ENCODE peak calls at places on chromosomes 16 and 17, in eight cellular contexts. One of them, this sample, is unnamed.

GRCh38 chr16:25372716-25373115 is 115.1 kb upstream of the ZKSCAN2 start:
- DNase-seq in effector memory CD8-positive, alpha-beta T cell: no peak
- DNase-seq in IMR-90: no peak
- DNase-seq in tibial artery: no peak
- DNase-seq in stimulated activated CD4-positive, alpha-beta T cell treated with anti-CD3 and anti-CD28 coated beads, TNF-alpha, amount 100 ng/mL, for 1 hour: no peak
- DNase-seq in AG08395: no peak
- DNase-seq in GM04504: no peak
- DNase-seq in Peyer's patch: no peak
- DNase-seq in this sample: no peak

GRCh38 chr17:40113961-40114272 is 7.9 kb upstream of the MSL1 start:
- DNase-seq in tibial artery: no peak
- DNase-seq in Peyer's patch: no peak
- DNase-seq in stimulated activated CD4-positive, alpha-beta T cell treated with anti-CD3 and anti-CD28 coated beads, TNF-alpha, amount 100 ng/mL, for 1 hour: no peak
- DNase-seq in AG08395: no peak
- DNase-seq in IMR-90: peak; percentile 56
- DNase-seq in effector memory CD8-positive, alpha-beta T cell: no peak
- DNase-seq in GM04504: no peak
- DNase-seq in this sample: peak; percentile 59

GRCh38 chr17:40190197-40191021 is 13.1 kb downstream of the RAPGEFL1 start:
- DNase-seq in effector memory CD8-positive, alpha-beta T cell: no peak
- DNase-seq in IMR-90: no peak
- DNase-seq in stimulated activated CD4-positive, alpha-beta T cell treated with anti-CD3 and anti-CD28 coated beads, TNF-alpha, amount 100 ng/mL, for 1 hour: no peak
- DNase-seq in tibial artery: no peak
- DNase-seq in GM04504: no peak
- DNase-seq in Peyer's patch: no peak
- DNase-seq in AG08395: no peak
- DNase-seq in this sample: no peak

GRCh38 chr16:10957771-10958486 is 13.6 kb downstream of the CLEC16A start:
- DNase-seq in effector memory CD8-positive, alpha-beta T cell: no peak
- DNase-seq in GM04504: no peak
- DNase-seq in stimulated activated CD4-positive, alpha-beta T cell treated with anti-CD3 and anti-CD28 coated beads, TNF-alpha, amount 100 ng/mL, for 1 hour: no peak
- DNase-seq in Peyer's patch: no peak
- DNase-seq in tibial artery: no peak
- DNase-seq in AG08395: no peak
- DNase-seq in IMR-90: peak; percentile 59
- DNase-seq in this sample: peak; percentile 44

GRCh38 chr16:16071631-16072244 is 122.3 kb downstream of the ABCC1 start:
- DNase-seq in IMR-90: peak; percentile 78
- DNase-seq in Peyer's patch: no peak
- DNase-seq in stimulated activated CD4-positive, alpha-beta T cell treated with anti-CD3 and anti-CD28 coated beads, TNF-alpha, amount 100 ng/mL, for 1 hour: no peak
- DNase-seq in AG08395: no peak
- DNase-seq in tibial artery: no peak
- DNase-seq in effector memory CD8-positive, alpha-beta T cell: no peak
- DNase-seq in GM04504: no peak
- DNase-seq in this sample: no peak

GRCh38 chr17:67636841-67637240 is 80.9 kb upstream of the NOL11 start:
- DNase-seq in tibial artery: no peak
- DNase-seq in effector memory CD8-positive, alpha-beta T cell: no peak
- DNase-seq in AG08395: peak; percentile 26
- DNase-seq in Peyer's patch: no peak
- DNase-seq in IMR-90: peak; percentile 64
- DNase-seq in stimulated activated CD4-positive, alpha-beta T cell treated with anti-CD3 and anti-CD28 coated beads, TNF-alpha, amount 100 ng/mL, for 1 hour: no peak
- DNase-seq in GM04504: no peak
- DNase-seq in this sample: peak; percentile 3

GRCh38 chr17:29241015-29241963 is 5.4 kb upstream of the CRYBA1 start:
- DNase-seq in GM04504: peak; percentile 91
- DNase-seq in stimulated activated CD4-positive, alpha-beta T cell treated with anti-CD3 and anti-CD28 coated beads, TNF-alpha, amount 100 ng/mL, for 1 hour: no peak
- DNase-seq in Peyer's patch: no peak
- DNase-seq in AG08395: peak; percentile 94
- DNase-seq in effector memory CD8-positive, alpha-beta T cell: no peak
- DNase-seq in IMR-90: peak; percentile 98
- DNase-seq in tibial artery: peak; percentile 85
- DNase-seq in this sample: peak; percentile 98

GRCh38 chr16:11315499-11315898 is 29.8 kb upstream of the RMI2 start:
- DNase-seq in stimulated activated CD4-positive, alpha-beta T cell treated with anti-CD3 and anti-CD28 coated beads, TNF-alpha, amount 100 ng/mL, for 1 hour: no peak
- DNase-seq in GM04504: no peak
- DNase-seq in IMR-90: peak; percentile 68
- DNase-seq in AG08395: no peak
- DNase-seq in effector memory CD8-positive, alpha-beta T cell: no peak
- DNase-seq in Peyer's patch: no peak
- DNase-seq in tibial artery: no peak
- DNase-seq in this sample: peak; percentile 28

GRCh38 chr17:9598661-9599060 is 22.2 kb downstream of the CFAP52 start:
- DNase-seq in AG08395: no peak
- DNase-seq in GM04504: no peak
- DNase-seq in stimulated activated CD4-positive, alpha-beta T cell treated with anti-CD3 and anti-CD28 coated beads, TNF-alpha, amount 100 ng/mL, for 1 hour: no peak
- DNase-seq in effector memory CD8-positive, alpha-beta T cell: no peak
- DNase-seq in tibial artery: no peak
- DNase-seq in IMR-90: no peak
- DNase-seq in Peyer's patch: no peak
- DNase-seq in this sample: no peak

GRCh38 chr16:24139282-24139681 is 116.9 kb upstream of the CACNG3 start:
- DNase-seq in Peyer's patch: no peak
- DNase-seq in IMR-90: no peak
- DNase-seq in effector memory CD8-positive, alpha-beta T cell: no peak
- DNase-seq in GM04504: no peak
- DNase-seq in stimulated activated CD4-positive, alpha-beta T cell treated with anti-CD3 and anti-CD28 coated beads, TNF-alpha, amount 100 ng/mL, for 1 hour: no peak
- DNase-seq in tibial artery: no peak
- DNase-seq in AG08395: no peak
- DNase-seq in this sample: no peak

GRCh38 chr16:86726340-86726739 is 148.0 kb downstream of the FOXL1 start:
- DNase-seq in tibial artery: no peak
- DNase-seq in AG08395: no peak
- DNase-seq in GM04504: no peak
- DNase-seq in effector memory CD8-positive, alpha-beta T cell: no peak
- DNase-seq in Peyer's patch: no peak
- DNase-seq in IMR-90: no peak
- DNase-seq in stimulated activated CD4-positive, alpha-beta T cell treated with anti-CD3 and anti-CD28 coated beads, TNF-alpha, amount 100 ng/mL, for 1 hour: no peak
- DNase-seq in this sample: no peak

GRCh38 chr16:3454093-3454492 is 10.6 kb downstream of the NAA60 start:
- DNase-seq in GM04504: no peak
- DNase-seq in IMR-90: peak; percentile 8
- DNase-seq in Peyer's patch: no peak
- DNase-seq in effector memory CD8-positive, alpha-beta T cell: no peak
- DNase-seq in AG08395: no peak
- DNase-seq in stimulated activated CD4-positive, alpha-beta T cell treated with anti-CD3 and anti-CD28 coated beads, TNF-alpha, amount 100 ng/mL, for 1 hour: no peak
- DNase-seq in tibial artery: no peak
- DNase-seq in this sample: no peak

This sample was measured in HFFc6.